ENCODE peak calls at places on chromosomes 5 and 9, in four cellular contexts. L, P, S and A are unnamed samples.
A peak's percentile ranks its signal among the peaks of the same experiment; 100 is the strongest.

GRCh38 chr5:61228691-61229280 is 66.5 kb upstream of the SMIM15 start:
- DNase-seq in L (no peak), P (no peak), S (no peak), A (peak; percentile 23)

GRCh38 chr5:51990661-51991180 is 607.5 kb downstream of the ISL1 start:
- DNase-seq in L (no peak), P (no peak), S (no peak), A (no peak)

GRCh38 chr5:33379757-33380156 is 61.0 kb upstream of the TARS1 start:
- DNase-seq in L (no peak), P (no peak), S (no peak), A (peak; percentile 62)

GRCh38 chr9:83707518-83707767 is 315 bp downstream of the UBQLN1 start:
- DNase-seq in L (peak; percentile 69), P (peak; percentile 70), S (peak; percentile 26), A (no peak)

GRCh38 chr9:129489838-129490582 is 130.9 kb downstream of the C9orf50 start:
- DNase-seq in L (peak; percentile 14), P (no peak), S (no peak), A (peak; percentile 31)

GRCh38 chr5:39815701-39816100 is 390.9 kb upstream of the DAB2 start:
- DNase-seq in L (no peak), P (no peak), S (no peak), A (no peak)

GRCh38 chr9:121837113-121838010 is 185.9 kb downstream of the DAB2IP start:
- DNase-seq in L (no peak), P (no peak), S (no peak), A (no peak)

GRCh38 chr5:147055304-147055826 is 176.8 kb upstream of the PPP2R2B start:
- DNase-seq in L (no peak), P (no peak), S (no peak), A (no peak)

GRCh38 chr9:34334337-34334824 is 5.0 kb downstream of the NUDT2 start:
- DNase-seq in L (no peak), P (no peak), S (no peak), A (no peak)

GRCh38 chr5:16536246-16536645 is 70.6 kb upstream of the ZNF622 start:
- DNase-seq in L (no peak), P (no peak), S (no peak), A (no peak)

GRCh38 chr9:126207256-126207655 is 119.4 kb upstream of the MVB12B start:
- DNase-seq in L (no peak), P (peak; percentile 88), S (no peak), A (no peak)

GRCh38 chr5:149062371-149063016 is 368 bp downstream of the SH3TC2 start:
- DNase-seq in L (no peak), P (no peak), S (no peak), A (peak; percentile 98)

GRCh38 chr5:126414874-126415502 is 8.2 kb upstream of the GRAMD2B start:
- DNase-seq in L (no peak), P (no peak), S (no peak), A (peak; percentile 52)

GRCh38 chr5:111551569-111552275 is 39.4 kb upstream of the STARD4 start:
- DNase-seq in L (no peak), P (no peak), S (no peak), A (peak; percentile 79)

GRCh38 chr9:106994463-106994862 is 131.5 kb downstream of the ZNF462 start:
- DNase-seq in L (no peak), P (no peak), S (no peak), A (no peak)

GRCh38 chr5:151238303-151238741 is 14.4 kb upstream of the CCDC69 start:
- DNase-seq in L (no peak), P (no peak), S (no peak), A (no peak)

GRCh38 chr5:142211918-142212317 is 103.3 kb downstream of the NDFIP1 start:
- DNase-seq in L (no peak), P (no peak), S (no peak), A (no peak)

GRCh38 chr5:81767097-81767496 is 16.2 kb upstream of the SSBP2 start:
- DNase-seq in L (no peak), P (no peak), S (no peak), A (no peak)

GRCh38 chr9:105431413-105432246 is 16.2 kb upstream of the FSD1L start:
- DNase-seq in L (no peak), P (no peak), S (no peak), A (no peak)

GRCh38 chr9:133914483-133915342 is 77.4 kb downstream of the VAV2 start:
- DNase-seq in L (no peak), P (no peak), S (no peak), A (no peak)

GRCh38 chr9:6029581-6029980 is 14.2 kb upstream of the RANBP6 start:
- DNase-seq in L (no peak), P (no peak), S (no peak), A (no peak)

GRCh38 chr5:7916171-7916804 is 47.3 kb downstream of the MTRR start:
- DNase-seq in L (no peak), P (peak; percentile 32), S (no peak), A (no peak)

GRCh38 chr5:107779472-107779871 is 108.7 kb upstream of the EFNA5 start:
- DNase-seq in L (no peak), P (no peak), S (no peak), A (no peak)

GRCh38 chr9:78122631-78123030 is 91.0 kb upstream of the GNAQ start:
- DNase-seq in L (no peak), P (no peak), S (no peak), A (no peak)

GRCh38 chr9:121609845-121610637 is 41.4 kb upstream of the DAB2IP start:
- DNase-seq in L (no peak), P (peak; percentile 84), S (no peak), A (peak; percentile 63)

GRCh38 chr5:148834689-148835088 is 8.3 kb downstream of the ADRB2 start:
- DNase-seq in L (no peak), P (no peak), S (no peak), A (no peak)

GRCh38 chr5:180333661-180334060 is 19.5 kb downstream of the GFPT2 start:
- DNase-seq in L (no peak), P (no peak), S (no peak), A (peak; percentile 66)

GRCh38 chr9:68999393-69000105 is 14.4 kb downstream of the PRKACG start:
- DNase-seq in L (peak; percentile 34), P (peak; percentile 83), S (no peak), A (peak; percentile 73)

GRCh38 chr5:161167001-161167765 is 315.2 kb upstream of the ATP10B start:
- DNase-seq in L (no peak), P (peak; percentile 26), S (no peak), A (no peak)

GRCh38 chr9:108467653-108468324 is 388.0 kb downstream of the ACTL7B start:
- DNase-seq in L (no peak), P (no peak), S (no peak), A (peak; percentile 25)

GRCh38 chr5:72433520-72433919 is 73.7 kb downstream of the ZNF366 start:
- DNase-seq in L (no peak), P (no peak), S (no peak), A (peak; percentile 77)

GRCh38 chr5:36239370-36240293 is 2.1 kb downstream of the NADK2 start:
- DNase-seq in L (no peak), P (no peak), S (no peak), A (no peak)

GRCh38 chr5:36457511-36458260 is 148.7 kb upstream of the SLC1A3 start:
- DNase-seq in L (no peak), P (no peak), S (no peak), A (peak; percentile 6)

GRCh38 chr5:134394932-134395331 is 16.7 kb downstream of the CDKN2AIPNL start:
- DNase-seq in L (no peak), P (no peak), S (no peak), A (no peak)